ENCODE peak calls at places on chromosomes 7 and 10, in six cellular contexts. B is keratinocyte; V is CD4-positive, CD25-positive, alpha-beta regulatory T cell; K is endodermal cell; R is lung; X is prostate gland. A is an unnamed sample.

GRCh38 chr10:28719789-28720436 is 42.6 kb downstream of the BAMBI start:
- DNase-seq in B (no peak), R (no peak), X (no peak), V (no peak), K (no peak), A (no peak)

GRCh38 chr10:93629636-93630291 is 17.4 kb downstream of the PDE6C start:
- DNase-seq in R (no peak), V (no peak), K (no peak), X (no peak), B (no peak), A (no peak)

GRCh38 chr7:114087674-114088539 is 169.1 kb upstream of the PPP1R3A start:
- DNase-seq in V (no peak), B (no peak), K (peak; percentile 75), X (peak; percentile 16), R (no peak), A (no peak)

GRCh38 chr7:18352339-18353255 is 143.0 kb upstream of the HDAC9 start:
- DNase-seq in R (no peak), V (no peak), X (peak; percentile 42), B (no peak), K (peak; percentile 72), A (no peak)

GRCh38 chr10:86851329-86852207 is 95.1 kb downstream of the BMPR1A start:
- DNase-seq in X (no peak), K (no peak), B (no peak), V (no peak), R (no peak), A (no peak)

GRCh38 chr10:1047937-1048336 is 982 bp downstream of the IDI1 start:
- DNase-seq in K (peak; percentile 67), B (no peak), X (no peak), V (no peak), R (no peak), A (no peak)

GRCh38 chr7:28596245-28596935 is 184.1 kb downstream of the CREB5 start:
- DNase-seq in X (no peak), B (no peak), K (no peak), V (no peak), R (no peak), A (no peak)

GRCh38 chr7:74282748-74283459 is 6.3 kb upstream of the CLIP2 start:
- DNase-seq in B (no peak), R (no peak), V (no peak), K (peak; percentile 95), X (no peak), A (no peak)

GRCh38 chr10:70622541-70622940 is 20.0 kb upstream of the PRF1 start:
- DNase-seq in K (no peak), R (no peak), X (no peak), V (no peak), B (no peak), A (no peak)

GRCh38 chr7:88357295-88357694 is 50.6 kb upstream of the STEAP4 start:
- DNase-seq in K (peak; percentile 68), R (peak; percentile 71), X (peak; percentile 16), B (peak; percentile 4), V (no peak), A (no peak)

GRCh38 chr7:21076579-21076978 is 289.9 kb upstream of the SP8 start:
- DNase-seq in R (no peak), K (no peak), B (no peak), V (no peak), X (peak; percentile 63), A (no peak)

GRCh38 chr7:108308913-108309312 is 147.3 kb downstream of the NRCAM start:
- DNase-seq in V (no peak), X (no peak), B (no peak), K (no peak), R (no peak), A (no peak)

GRCh38 chr7:26735976-26736600 is 128.3 kb downstream of the SKAP2 start:
- DNase-seq in B (no peak), R (no peak), K (peak; percentile 50), X (no peak), V (no peak), A (no peak)

GRCh38 chr10:15678851-15679250 is 40.9 kb downstream of the ITGA8 start:
- DNase-seq in B (no peak), X (no peak), R (no peak), V (no peak), K (no peak), A (no peak)
- H3K9me3 ChIP-seq in B (no peaks in the 10 kb centered on the region), X (no peaks in the 10 kb centered on the region), R (no peaks in the 10 kb centered on the region), V (no peaks in the 10 kb centered on the region), K (no peaks in the 10 kb centered on the region), A (no peaks in the 10 kb centered on the region)

GRCh38 chr10:123645016-123645415 is 21.1 kb upstream of the GPR26 start:
- DNase-seq in V (no peak), B (no peak), R (no peak), K (peak; percentile 14), X (no peak), A (no peak)

GRCh38 chr10:123645615-123646014 is 20.5 kb upstream of the GPR26 start:
- DNase-seq in R (no peak), X (no peak), B (no peak), V (no peak), K (peak; percentile 20), A (no peak)

GRCh38 chr10:123651421-123652047 is 14.6 kb upstream of the GPR26 start:
- DNase-seq in B (no peak), V (no peak), K (peak; percentile 35), R (no peak), X (no peak), A (no peak)

GRCh38 chr10:123649672-123650071 is 16.5 kb upstream of the GPR26 start:
- DNase-seq in V (no peak), X (no peak), K (peak; percentile 30), R (no peak), B (no peak), A (no peak)

DNA sequence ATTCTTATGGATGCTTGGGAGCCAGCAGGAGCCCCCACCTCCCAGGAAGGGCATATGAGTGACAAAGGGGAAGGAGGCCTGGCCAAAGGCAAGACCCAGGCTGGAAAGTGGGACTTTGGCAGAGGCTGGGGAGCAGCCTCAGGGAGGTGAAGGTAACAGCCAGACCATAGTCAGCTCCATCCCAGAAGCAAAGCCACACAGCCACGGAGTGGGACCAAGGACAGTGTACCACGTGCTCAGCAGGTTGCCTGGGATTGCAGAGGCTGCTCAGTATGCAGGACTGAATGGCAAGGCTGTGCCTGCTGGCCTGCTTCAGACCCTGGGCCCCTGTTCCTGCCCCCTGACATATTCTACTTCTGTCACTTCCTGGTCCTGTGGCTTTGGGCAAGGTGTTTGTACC is 17.6 kb upstream of the GPR26 start:
- DNase-seq in B (no peak), V (no peak), K (peak; percentile 36), R (no peak), X (no peak), A (no peak)
- H3K9me3 ChIP-seq in B (no peaks in the 10 kb centered on the region), V (no peaks in the 10 kb centered on the region), K (no peaks in the 10 kb centered on the region), R (no peaks in the 10 kb centered on the region), X (no peaks in the 10 kb centered on the region), A (no peaks in the 10 kb centered on the region)

DNA sequence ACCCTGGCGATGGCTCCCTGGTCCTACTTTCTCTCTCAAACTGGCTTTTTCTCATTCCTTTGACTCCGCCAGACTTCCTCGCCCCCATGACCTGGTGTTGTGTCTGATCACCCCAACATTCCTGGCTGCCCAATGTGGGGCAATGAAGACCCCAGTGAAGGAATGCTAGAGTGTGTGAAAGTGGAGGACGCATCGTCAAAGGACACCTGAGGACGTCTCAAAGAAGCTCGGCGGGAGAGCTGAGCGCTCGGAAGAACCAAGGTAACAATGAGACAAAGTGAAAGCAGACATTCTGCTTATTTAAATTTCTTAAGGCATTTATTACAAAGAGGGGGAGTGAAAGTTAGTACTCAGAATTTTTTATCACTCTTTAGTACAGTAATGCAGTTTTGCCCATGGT is 31.7 kb upstream of the AKR1C2 start:
- DNase-seq in R (no peak), K (no peak), X (no peak), B (no peak), V (no peak), A (no peak)
- H3K9me3 ChIP-seq in R (peaks cover 8% of the 10 kb centered on the region), K (peaks cover 29% of the 10 kb centered on the region), X (no peaks in the 10 kb centered on the region), B (no peaks in the 10 kb centered on the region), V (peaks cover 16% of the 10 kb centered on the region), A (no peaks in the 10 kb centered on the region)

DNA sequence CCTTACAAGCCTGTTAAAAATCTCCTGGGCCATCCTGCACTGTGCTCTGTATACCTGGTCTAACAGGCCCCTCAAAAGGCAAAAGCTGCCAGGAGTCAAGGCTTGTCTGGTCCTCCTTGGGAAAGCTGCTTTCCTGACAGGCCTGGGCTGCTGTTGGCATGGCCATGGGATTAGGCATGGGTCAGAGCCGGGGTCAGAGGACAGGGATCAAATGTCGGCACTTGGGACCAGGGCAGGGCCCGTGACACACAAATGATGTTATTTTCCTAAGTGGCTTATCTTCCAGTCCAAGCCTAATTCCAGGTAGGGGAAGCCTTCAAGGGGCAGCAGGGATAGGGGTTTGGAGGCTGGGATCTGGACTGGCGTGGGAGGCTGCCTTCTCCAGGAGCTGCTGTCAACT is 191.5 kb upstream of the GPR26 start:
- DNase-seq in K (no peak), X (no peak), R (no peak), B (no peak), V (no peak), A (no peak)
- H3K9me3 ChIP-seq in K (no peaks in the 10 kb centered on the region), X (no peaks in the 10 kb centered on the region), R (no peaks in the 10 kb centered on the region), B (no peaks in the 10 kb centered on the region), V (no peaks in the 10 kb centered on the region), A (no peaks in the 10 kb centered on the region)

GRCh38 chr10:131436467-131436866 is 124.9 kb upstream of the TCERG1L start:
- DNase-seq in B (no peak), V (no peak), X (no peak), K (no peak), R (no peak), A (no peak)
- H3K9me3 ChIP-seq in B (peaks cover 7% of the 10 kb centered on the region), V (no peaks in the 10 kb centered on the region), X (no peaks in the 10 kb centered on the region), K (no peaks in the 10 kb centered on the region), R (no peaks in the 10 kb centered on the region), A (no peaks in the 10 kb centered on the region)

DNA sequence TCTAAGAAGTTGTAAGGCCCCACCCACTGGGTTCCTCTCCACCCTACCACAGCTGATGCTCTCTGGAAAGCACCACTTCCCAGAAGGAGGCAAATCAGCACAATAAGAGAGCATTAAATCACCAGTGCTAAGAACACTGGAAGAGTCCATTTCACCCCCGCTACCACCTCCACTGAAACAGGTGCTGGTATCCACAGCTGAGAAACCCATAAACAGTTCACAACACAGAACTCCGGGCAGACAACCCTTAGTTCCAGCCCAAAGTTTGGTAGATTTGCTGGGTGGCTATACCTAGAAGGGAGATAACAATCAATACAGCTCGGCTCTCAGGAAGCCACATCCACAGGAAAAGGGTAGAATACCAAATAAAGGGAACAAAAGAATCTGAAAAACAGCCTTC is 34.1 kb downstream of the ZNF680 start:
- DNase-seq in B (no peak), K (no peak), R (no peak), X (no peak), V (no peak), A (no peak)
- H3K9me3 ChIP-seq in B (peaks cover 8% of the 10 kb centered on the region), K (peaks cover 98% of the 10 kb centered on the region), R (no peaks in the 10 kb centered on the region), X (no peaks in the 10 kb centered on the region), V (peaks cover 75% of the 10 kb centered on the region), A (peaks cover 24% of the 10 kb centered on the region)

DNA sequence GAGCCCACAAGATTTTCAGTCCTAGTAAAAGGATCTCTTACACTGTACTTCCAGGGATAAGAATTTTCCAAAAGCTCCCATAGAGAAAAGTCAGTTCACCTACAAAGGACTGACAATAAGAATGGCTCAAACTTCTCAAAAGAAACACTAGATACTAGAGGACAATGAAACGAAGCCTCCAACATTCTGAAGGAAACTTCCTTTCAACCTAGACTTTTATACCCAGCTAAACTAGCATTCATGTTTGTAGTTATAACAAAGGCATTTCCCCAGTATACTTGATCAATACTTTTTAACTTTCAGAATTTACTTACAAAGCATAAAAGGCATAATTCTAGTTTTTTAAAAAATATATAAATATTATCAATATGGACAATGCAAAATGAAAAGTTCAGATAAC is 41.0 kb upstream of the DNAAF5 start:
- DNase-seq in B (no peak), K (no peak), R (no peak), V (no peak), X (no peak), A (no peak)
- H3K9me3 ChIP-seq in B (peaks cover 4% of the 10 kb centered on the region), K (peaks cover 43% of the 10 kb centered on the region), R (peaks cover 6% of the 10 kb centered on the region), V (peaks cover 28% of the 10 kb centered on the region), X (no peaks in the 10 kb centered on the region), A (peaks cover 3% of the 10 kb centered on the region)

A was measured in T-helper 17 cell.